ENCODE peak calls at places on chromosomes 6 and 20, in five cellular contexts. One of them, this sample, is unnamed.

GRCh38 chr6:138588805-138589434 is 89.6 kb upstream of the NHSL1 start:
- DNase-seq in cardiac muscle cell: peak; percentile 65
- DNase-seq in CD8-positive, alpha-beta T cell: peak; percentile 37
- DNase-seq in spleen: no peak
- DNase-seq in colonic mucosa: peak; percentile 70
- DNase-seq in this sample: peak; percentile 81

GRCh38 chr6:126886106-126886505 is 232.4 kb upstream of the RSPO3 start:
- DNase-seq in spleen: no peak
- DNase-seq in CD8-positive, alpha-beta T cell: no peak
- DNase-seq in cardiac muscle cell: no peak
- DNase-seq in colonic mucosa: no peak
- DNase-seq in this sample: peak; percentile 8

GRCh38 chr20:10347066-10347465 is 87.0 kb downstream of the MKKS start:
- DNase-seq in cardiac muscle cell: no peak
- DNase-seq in spleen: no peak
- DNase-seq in colonic mucosa: no peak
- DNase-seq in CD8-positive, alpha-beta T cell: no peak
- DNase-seq in this sample: no peak

GRCh38 chr20:62941792-62942191 is 3.8 kb downstream of the GID8 start:
- DNase-seq in CD8-positive, alpha-beta T cell: no peak
- DNase-seq in colonic mucosa: no peak
- DNase-seq in cardiac muscle cell: no peak
- DNase-seq in spleen: no peak
- DNase-seq in this sample: no peak

GRCh38 chr6:5665173-5665572 is 341.6 kb downstream of the NRN1 start:
- DNase-seq in colonic mucosa: no peak
- DNase-seq in spleen: peak; percentile 86
- DNase-seq in cardiac muscle cell: no peak
- DNase-seq in CD8-positive, alpha-beta T cell: peak; percentile 57
- DNase-seq in this sample: no peak

GRCh38 chr20:865379-865778 is 31.9 kb downstream of the FAM110A start:
- DNase-seq in CD8-positive, alpha-beta T cell: no peak
- DNase-seq in cardiac muscle cell: no peak
- DNase-seq in colonic mucosa: no peak
- DNase-seq in spleen: no peak
- DNase-seq in this sample: no peak

GRCh38 chr6:74578339-74578738 is 627.5 kb downstream of the COL12A1 start:
- DNase-seq in cardiac muscle cell: no peak
- DNase-seq in colonic mucosa: no peak
- DNase-seq in spleen: no peak
- DNase-seq in CD8-positive, alpha-beta T cell: no peak
- DNase-seq in this sample: peak; percentile 47

GRCh38 chr20:34328928-34329677 is 25.9 kb upstream of the AHCY start:
- DNase-seq in CD8-positive, alpha-beta T cell: no peak
- DNase-seq in spleen: no peak
- DNase-seq in colonic mucosa: no peak
- DNase-seq in cardiac muscle cell: no peak
- DNase-seq in this sample: no peak

GRCh38 chr6:116611020-116611419 is 5.3 kb upstream of the RSPH4A start:
- DNase-seq in CD8-positive, alpha-beta T cell: no peak
- DNase-seq in spleen: no peak
- DNase-seq in cardiac muscle cell: no peak
- DNase-seq in colonic mucosa: no peak
- DNase-seq in this sample: no peak

GRCh38 chr6:87965806-87966205 is 81.8 kb upstream of the SPACA1 start:
- DNase-seq in CD8-positive, alpha-beta T cell: no peak
- DNase-seq in colonic mucosa: no peak
- DNase-seq in cardiac muscle cell: no peak
- DNase-seq in spleen: no peak
- DNase-seq in this sample: no peak

GRCh38 chr6:42226251-42227143 is 8.8 kb upstream of the MRPS10 start:
- DNase-seq in spleen: no peak
- DNase-seq in colonic mucosa: peak; percentile 84
- DNase-seq in cardiac muscle cell: no peak
- DNase-seq in CD8-positive, alpha-beta T cell: no peak
- DNase-seq in this sample: peak; percentile 80

GRCh38 chr20:37220796-37221195 is 40.8 kb downstream of the GHRH start:
- DNase-seq in CD8-positive, alpha-beta T cell: no peak
- DNase-seq in cardiac muscle cell: no peak
- DNase-seq in spleen: no peak
- DNase-seq in colonic mucosa: no peak
- DNase-seq in this sample: no peak

GRCh38 chr6:170448317-170448716 is 104.8 kb downstream of the PSMB1 start:
- DNase-seq in cardiac muscle cell: no peak
- DNase-seq in spleen: peak; percentile 33
- DNase-seq in CD8-positive, alpha-beta T cell: no peak
- DNase-seq in colonic mucosa: no peak
- DNase-seq in this sample: no peak

GRCh38 chr6:144912474-144912873 is 627.3 kb downstream of the UTRN start:
- DNase-seq in spleen: no peak
- DNase-seq in CD8-positive, alpha-beta T cell: no peak
- DNase-seq in cardiac muscle cell: no peak
- DNase-seq in colonic mucosa: no peak
- DNase-seq in this sample: peak; percentile 75

GRCh38 chr6:17600527-17601388 is 656 bp downstream of the FAM8A1 start:
- DNase-seq in colonic mucosa: peak; percentile 54
- DNase-seq in CD8-positive, alpha-beta T cell: peak; percentile 48
- DNase-seq in cardiac muscle cell: peak; percentile 77
- DNase-seq in spleen: peak; percentile 93
- DNase-seq in this sample: peak; percentile 59

GRCh38 chr6:12440981-12441380 is 150.8 kb downstream of the EDN1 start:
- DNase-seq in CD8-positive, alpha-beta T cell: no peak
- DNase-seq in spleen: no peak
- DNase-seq in cardiac muscle cell: peak; percentile 28
- DNase-seq in colonic mucosa: no peak
- DNase-seq in this sample: peak; percentile 35

GRCh38 chr6:149306967-149307366 is 10.5 kb upstream of the TAB2 start:
- DNase-seq in CD8-positive, alpha-beta T cell: no peak
- DNase-seq in cardiac muscle cell: no peak
- DNase-seq in colonic mucosa: no peak
- DNase-seq in spleen: no peak
- DNase-seq in this sample: peak; percentile 27

GRCh38 chr6:149995971-149996370 is 29.4 kb downstream of the RAET1L start:
- DNase-seq in colonic mucosa: no peak
- DNase-seq in CD8-positive, alpha-beta T cell: no peak
- DNase-seq in spleen: no peak
- DNase-seq in cardiac muscle cell: no peak
- DNase-seq in this sample: peak; percentile 94

GRCh38 chr6:85463621-85464259 is 13.9 kb downstream of the NT5E start:
- DNase-seq in cardiac muscle cell: no peak
- DNase-seq in colonic mucosa: no peak
- DNase-seq in CD8-positive, alpha-beta T cell: no peak
- DNase-seq in spleen: no peak
- DNase-seq in this sample: no peak

GRCh38 chr6:137731960-137732616 is 135.0 kb upstream of the TNFAIP3 start:
- DNase-seq in cardiac muscle cell: no peak
- DNase-seq in colonic mucosa: no peak
- DNase-seq in CD8-positive, alpha-beta T cell: no peak
- DNase-seq in spleen: no peak
- DNase-seq in this sample: no peak

GRCh38 chr6:53410508-53411258 is 61.9 kb upstream of the ELOVL5 start:
- DNase-seq in spleen: peak; percentile 87
- DNase-seq in cardiac muscle cell: peak; percentile 37
- DNase-seq in colonic mucosa: peak; percentile 22
- DNase-seq in CD8-positive, alpha-beta T cell: peak; percentile 66
- DNase-seq in this sample: peak; percentile 59

GRCh38 chr6:90087103-90087833 is 193.0 kb downstream of the GJA10 start:
- DNase-seq in spleen: no peak
- DNase-seq in CD8-positive, alpha-beta T cell: no peak
- DNase-seq in cardiac muscle cell: no peak
- DNase-seq in colonic mucosa: no peak
- DNase-seq in this sample: peak; percentile 24

GRCh38 chr20:47456952-47457724 is 44.5 kb upstream of the NCOA3 start:
- DNase-seq in colonic mucosa: no peak
- DNase-seq in cardiac muscle cell: no peak
- DNase-seq in spleen: no peak
- DNase-seq in CD8-positive, alpha-beta T cell: no peak
- DNase-seq in this sample: peak; percentile 40

GRCh38 chr20:33287884-33288283 is 4.9 kb downstream of the BPIFB1 start:
- DNase-seq in CD8-positive, alpha-beta T cell: no peak
- DNase-seq in colonic mucosa: no peak
- DNase-seq in cardiac muscle cell: no peak
- DNase-seq in spleen: no peak
- DNase-seq in this sample: no peak